ENCODE peak calls at places on chromosome 13, in ten cellular contexts. X is lower lobe of right lung, N is IMR-90, Q is PC-3, U is substantia nigra, M is heart right ventricle, G is fibroblast of lung, Y is mammary epithelial cell, D is cardiac muscle cell, V is aorta. T is an unnamed sample.

GRCh38 chr13:79780240-79780639 is 299.3 kb downstream of the NDFIP2 start:
- DNase-seq in X (no peak), N (peak), Q (no peak), U (no peak), M (no peak), G (peak), Y (peak), D (no peak), V (no peak), T (no peak)

GRCh38 chr13:26658491-26658890 is 101.0 kb downstream of the WASF3 start:
- DNase-seq in X (no peak), N (no peak), Q (no peak), U (no peak), M (no peak), G (no peak), Y (no peak), D (no peak), V (no peak), T (no peak)

GRCh38 chr13:105971720-105972119 is 563.7 kb downstream of the EFNB2 start:
- DNase-seq in X (no peak), N (no peak), Q (no peak), U (no peak), M (no peak), G (no peak), Y (no peak), D (no peak), V (no peak), T (no peak)

GRCh38 chr13:38914070-38914469 is 76.6 kb downstream of the STOML3 start:
- DNase-seq in X (no peak), N (no peak), Q (no peak), U (no peak), M (no peak), G (no peak), Y (no peak), D (no peak), V (no peak), T (no peak)

GRCh38 chr13:45472171-45472705 is 7.5 kb downstream of the COG3 start:
- DNase-seq in X (no peak), N (peak), Q (peak), U (no peak), M (no peak), G (peak), Y (no peak), D (no peak), V (no peak), T (no peak)

GRCh38 chr13:85657942-85658341 is 141.3 kb downstream of the SLITRK6 start:
- DNase-seq in X (no peak), N (no peak), Q (no peak), U (no peak), M (no peak), G (no peak), Y (no peak), D (no peak), V (no peak), T (no peak)

GRCh38 chr13:53201454-53202225 is 173.0 kb downstream of the OLFM4 start:
- DNase-seq in X (peak), N (no peak), Q (no peak), U (no peak), M (no peak), G (no peak), Y (no peak), D (peak), V (no peak), T (no peak)

GRCh38 chr13:51834581-51835158 is 10.3 kb downstream of the TMEM272 start:
- DNase-seq in X (no peak), N (no peak), Q (no peak), U (no peak), M (no peak), G (no peak), Y (no peak), D (no peak), V (no peak), T (no peak)

GRCh38 chr13:58080806-58081205 is 449.3 kb downstream of the PCDH17 start:
- DNase-seq in X (no peak), N (no peak), Q (no peak), U (no peak), M (no peak), G (no peak), Y (no peak), D (no peak), V (no peak), T (no peak)

GRCh38 chr13:47112205-47112896 is 215.5 kb upstream of the HTR2A start:
- DNase-seq in X (no peak), N (no peak), Q (peak), U (no peak), M (no peak), G (no peak), Y (peak), D (no peak), V (no peak), T (no peak)

GRCh38 chr13:111926501-111927180 is 140.3 kb upstream of the SOX1 start:
- DNase-seq in X (no peak), N (no peak), Q (no peak), U (no peak), M (no peak), G (no peak), Y (no peak), D (no peak), V (no peak), T (no peak)

GRCh38 chr13:50345804-50346203 is 330.6 kb downstream of the KCNRG start:
- DNase-seq in X (no peak), N (no peak), Q (no peak), U (no peak), M (no peak), G (no peak), Y (no peak), D (no peak), V (no peak), T (no peak)

GRCh38 chr13:23656637-23657036 is 86.4 kb downstream of the TNFRSF19 start:
- DNase-seq in X (no peak), N (peak), Q (no peak), U (no peak), M (peak), G (peak), Y (no peak), D (peak), V (no peak), T (no peak)

GRCh38 chr13:30463820-30464495 is 1.8 kb downstream of the HMGB1 start:
- DNase-seq in X (peak), N (peak), Q (peak), U (peak), M (peak), G (peak), Y (peak), D (peak), V (peak), T (peak)

GRCh38 chr13:30615851-30616311 is 1.8 kb upstream of the USPL1 start:
- DNase-seq in X (no peak), N (peak), Q (peak), U (no peak), M (no peak), G (peak), Y (peak), D (peak), V (no peak), T (no peak)

GRCh38 chr13:54029226-54029625 is 1000.6 kb downstream of the OLFM4 start:
- DNase-seq in X (no peak), N (no peak), Q (peak), U (no peak), M (no peak), G (no peak), Y (peak), D (no peak), V (no peak), T (no peak)

GRCh38 chr13:106337096-106337495 is 198.4 kb downstream of the EFNB2 start:
- DNase-seq in X (no peak), N (peak), Q (peak), U (no peak), M (no peak), G (peak), Y (no peak), D (no peak), V (no peak), T (no peak)

GRCh38 chr13:105510363-105510762 is 1025.1 kb downstream of the EFNB2 start:
- DNase-seq in X (no peak), N (no peak), Q (no peak), U (no peak), M (no peak), G (no peak), Y (no peak), D (no peak), V (no peak), T (no peak)

GRCh38 chr13:44393391-44393790 is 19.8 kb downstream of the SERP2 start:
- DNase-seq in X (no peak), N (no peak), Q (no peak), U (no peak), M (no peak), G (no peak), Y (no peak), D (no peak), V (no peak), T (no peak)

GRCh38 chr13:106566682-106567420 is 1.1 kb downstream of the ARGLU1 start:
- DNase-seq in X (peak), N (peak), Q (peak), U (no peak), M (peak), G (peak), Y (peak), D (peak), V (peak), T (peak)

GRCh38 chr13:21668665-21669599 is 1.9 kb upstream of the FGF9 start:
- DNase-seq in X (no peak), N (peak), Q (no peak), U (no peak), M (no peak), G (peak), Y (no peak), D (peak), V (no peak), T (no peak)

GRCh38 chr13:66855110-66855509 is 375.0 kb downstream of the PCDH9 start:
- DNase-seq in X (no peak), N (no peak), Q (no peak), U (no peak), M (no peak), G (peak), Y (peak), D (no peak), V (no peak), T (no peak)

GRCh38 chr13:27909378-27909777 is 10.4 kb upstream of the PDX1 start:
- DNase-seq in X (no peak), N (no peak), Q (no peak), U (no peak), M (no peak), G (no peak), Y (no peak), D (no peak), V (no peak), T (no peak)

GRCh38 chr13:85529216-85529590 is 270.0 kb downstream of the SLITRK6 start:
- DNase-seq in X (no peak), N (peak), Q (peak), U (no peak), M (no peak), G (peak), Y (no peak), D (no peak), V (no peak), T (no peak)

GRCh38 chr13:91534996-91535395 is 136.6 kb downstream of the GPC5 start:
- DNase-seq in X (no peak), N (no peak), Q (no peak), U (no peak), M (no peak), G (no peak), Y (no peak), D (no peak), V (no peak), T (no peak)

GRCh38 chr13:36163809-36164308 is 32.7 kb upstream of the DCLK1 start:
- DNase-seq in X (peak), N (peak), Q (peak), U (no peak), M (peak), G (peak), Y (peak), D (peak), V (peak), T (no peak)

GRCh38 chr13:79496188-79496587 is 15.2 kb downstream of the NDFIP2 start:
- DNase-seq in X (no peak), N (no peak), Q (no peak), U (no peak), M (no peak), G (no peak), Y (no peak), D (no peak), V (no peak), T (no peak)

GRCh38 chr13:79741006-79741405 is 260.1 kb downstream of the NDFIP2 start:
- DNase-seq in X (no peak), N (peak), Q (no peak), U (no peak), M (peak), G (peak), Y (no peak), D (peak), V (no peak), T (no peak)

GRCh38 chr13:107867701-107868661 is 347.4 kb downstream of the LIG4 start:
- DNase-seq in X (no peak), N (peak), Q (peak), U (no peak), M (no peak), G (peak), Y (peak), D (peak), V (no peak), T (no peak)

GRCh38 chr13:98751397-98752110 is 918 bp downstream of the SLC15A1 start:
- DNase-seq in X (no peak), N (peak), Q (peak), U (no peak), M (no peak), G (peak), Y (no peak), D (peak), V (no peak), T (no peak)

GRCh38 chr13:40664100-40665060 is 2.1 kb downstream of the FOXO1 start:
- DNase-seq in X (peak), N (no peak), Q (peak), U (peak), M (peak), G (peak), Y (peak), D (peak), V (peak), T (peak)

GRCh38 chr13:35953537-35954206 is 177.5 kb downstream of the DCLK1 start:
- DNase-seq in X (peak), N (peak), Q (peak), U (peak), M (peak), G (peak), Y (peak), D (peak), V (peak), T (no peak)

GRCh38 chr13:100550433-100550832 is 38.2 kb downstream of the GGACT start:
- DNase-seq in X (no peak), N (peak), Q (no peak), U (peak), M (peak), G (peak), Y (no peak), D (peak), V (no peak), T (no peak)

DNA sequence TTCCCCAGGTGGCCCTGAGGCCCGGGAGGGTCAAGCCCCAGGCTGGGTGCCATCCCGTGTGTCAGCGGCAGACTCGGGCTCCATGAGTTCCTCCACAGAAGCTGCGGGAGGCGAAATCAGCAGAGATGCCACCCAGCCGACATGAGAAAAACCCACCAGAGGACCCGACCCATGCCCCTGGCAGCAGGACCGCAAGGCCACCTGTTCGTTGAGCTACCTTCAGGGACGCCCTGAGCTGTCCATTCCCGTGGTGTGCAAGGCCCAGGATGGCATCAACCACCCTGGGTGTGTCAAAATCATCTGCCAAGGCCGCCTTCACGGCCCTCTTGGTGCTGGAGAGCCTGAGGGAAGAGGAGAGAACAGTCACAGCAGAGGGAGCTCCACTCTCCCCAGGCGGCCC is 30.4 kb downstream of the NAXD start:
- DNase-seq in X (no peak), N (no peak), Q (no peak), U (no peak), M (no peak), G (no peak), Y (no peak), D (no peak), V (no peak), T (no peak)
- H3K27ac ChIP-seq in X (no peak), N (no peak), Q (no peak), U (no peak), M (no peak), G (no peak), Y (no peak), D (no peak), V (no peak), T (no peak)

DNA sequence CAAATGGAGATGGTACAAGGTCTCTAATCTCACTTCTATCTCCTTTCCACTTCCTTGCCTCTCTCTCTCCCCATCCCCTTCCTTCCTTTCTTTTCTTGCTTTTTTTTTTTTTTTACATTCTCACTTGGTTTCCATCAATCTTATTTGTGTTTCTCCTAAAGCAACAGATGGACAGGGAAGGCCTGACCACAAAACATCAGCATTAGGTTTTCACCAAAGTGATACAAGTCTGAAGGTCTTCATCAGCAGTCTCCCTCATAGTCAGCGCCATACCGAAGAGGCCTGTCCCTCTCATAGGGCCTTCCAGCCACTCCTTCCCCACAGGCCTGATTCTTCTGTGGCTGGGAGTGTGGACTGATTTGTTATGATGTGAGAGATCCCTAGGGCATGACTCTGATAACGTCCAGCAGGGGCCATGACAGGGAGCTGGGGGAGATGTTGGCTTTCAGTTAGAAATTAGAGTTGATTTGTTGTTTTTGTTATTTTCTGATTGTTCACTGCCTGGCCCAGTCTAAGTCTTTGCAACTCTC is 158.7 kb downstream of the SLC7A1 start:
- DNase-seq in X (no peak), N (no peak), Q (no peak), U (no peak), M (no peak), G (no peak), Y (no peak), D (no peak), V (no peak), T (no peak)
- H3K27ac ChIP-seq in X (no peak), N (no peak), Q (no peak), U (no peak), M (peak), G (no peak), Y (no peak), D (peak), V (peak), T (no peak)

GRCh38 chr13:93767917-93768422 is 541.4 kb downstream of the GPC6 start:
- DNase-seq in X (no peak), N (no peak), Q (no peak), U (no peak), M (no peak), G (no peak), Y (no peak), D (no peak), V (no peak), T (no peak)

GRCh38 chr13:93769126-93769525 is 542.5 kb downstream of the GPC6 start:
- DNase-seq in X (no peak), N (peak), Q (no peak), U (no peak), M (no peak), G (peak), Y (no peak), D (peak), V (no peak), T (no peak)

GRCh38 chr13:93769607-93770006 is 543.0 kb downstream of the GPC6 start:
- DNase-seq in X (no peak), N (no peak), Q (no peak), U (no peak), M (no peak), G (no peak), Y (peak), D (no peak), V (no peak), T (no peak)

GRCh38 chr13:93771782-93772181 is 545.2 kb downstream of the GPC6 start:
- DNase-seq in X (no peak), N (peak), Q (peak), U (no peak), M (no peak), G (peak), Y (no peak), D (peak), V (no peak), T (no peak)

DNA sequence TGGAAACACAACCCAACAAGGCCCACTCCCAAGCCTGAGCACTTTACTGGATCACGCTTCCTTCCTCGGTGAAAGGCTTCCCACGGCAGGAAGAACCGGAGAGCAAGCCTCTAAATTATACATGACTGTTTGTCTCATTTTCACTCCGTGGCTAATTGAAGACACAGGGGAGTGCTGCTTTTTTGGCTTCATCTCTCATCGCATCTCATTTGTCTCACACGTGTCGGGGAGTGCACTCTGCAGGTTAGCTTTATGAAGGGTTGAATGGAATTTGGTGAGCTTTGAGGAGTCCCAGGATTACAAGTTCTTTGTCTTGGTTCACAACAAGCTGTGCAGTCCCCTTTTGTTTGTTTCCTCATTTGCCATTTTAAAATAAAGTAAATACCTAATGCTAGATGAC is 544.6 kb downstream of the GPC6 start:
- DNase-seq in X (no peak), N (no peak), Q (no peak), U (no peak), M (no peak), G (no peak), Y (no peak), D (no peak), V (no peak), T (no peak)
- H3K27ac ChIP-seq in X (no peak), N (no peak), Q (no peak), U (no peak), M (no peak), G (no peak), Y (no peak), D (peak), V (no peak), T (no peak)

DNA sequence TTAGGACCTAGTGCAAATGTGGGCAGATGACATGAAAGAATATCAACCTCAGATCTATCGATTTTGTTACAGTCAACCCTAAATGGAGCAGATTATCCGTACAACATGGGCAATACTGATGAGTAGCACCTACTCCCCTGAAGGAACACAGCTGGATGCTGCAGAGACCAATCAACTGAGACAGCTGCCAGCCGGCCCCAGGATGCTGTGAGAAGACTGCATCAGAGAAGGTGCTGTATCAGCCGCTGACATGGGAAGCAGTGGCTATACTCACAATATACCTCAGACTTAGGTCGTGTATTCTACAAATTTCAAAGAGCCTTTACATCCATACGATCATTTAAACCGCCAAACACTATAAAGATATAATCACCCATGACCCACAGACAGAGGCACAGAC is 95.9 kb upstream of the FNDC3A start:
- DNase-seq in X (no peak), N (no peak), Q (no peak), U (no peak), M (no peak), G (no peak), Y (no peak), D (no peak), V (no peak), T (no peak)
- H3K27ac ChIP-seq in X (no peak), N (no peak), Q (no peak), U (no peak), M (no peak), G (no peak), Y (no peak), D (no peak), V (no peak), T (no peak)

DNA sequence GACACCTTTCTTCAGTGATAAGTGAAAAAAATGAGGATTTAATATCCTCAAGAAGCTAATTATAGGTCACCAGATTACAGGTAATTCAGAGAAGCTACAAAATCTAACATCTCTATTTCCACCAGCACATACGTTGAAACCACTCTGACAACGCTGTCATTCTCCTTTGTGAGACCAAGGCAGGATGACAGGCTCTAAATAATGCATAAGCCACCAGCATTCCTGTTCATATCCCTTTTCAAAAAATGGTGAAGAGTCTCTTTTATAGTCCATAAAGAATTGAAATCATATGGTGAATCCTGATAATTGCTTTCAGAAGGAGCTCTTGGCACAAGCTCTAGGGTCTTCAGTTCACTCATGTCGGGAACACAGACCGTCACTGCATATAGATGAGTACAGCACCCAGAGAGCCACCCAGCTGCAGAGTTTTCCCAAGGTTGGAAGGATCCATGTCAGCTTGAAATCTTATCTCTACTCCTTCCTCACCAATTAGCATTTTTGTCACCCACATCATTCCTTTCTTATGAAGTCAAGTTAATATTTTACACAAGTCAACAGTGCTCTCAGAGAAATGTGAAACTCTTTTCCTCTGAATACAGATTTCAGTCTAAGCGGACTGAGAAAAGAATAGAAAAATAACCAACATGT is 431.4 kb downstream of the TBC1D4 start:
- DNase-seq in X (no peak), N (peak), Q (no peak), U (no peak), M (no peak), G (peak), Y (no peak), D (peak), V (no peak), T (no peak)
- H3K27ac ChIP-seq in X (no peak), N (no peak), Q (no peak), U (no peak), M (no peak), G (no peak), Y (no peak), D (no peak), V (no peak), T (no peak)

GRCh38 chr13:76886005-76886291 is 257 bp downstream of the KCTD12 start:
- DNase-seq in X (no peak), N (no peak), Q (no peak), U (no peak), M (no peak), G (no peak), Y (no peak), D (no peak), V (no peak), T (no peak)
- H3K27ac ChIP-seq in X (peak), N (peak), Q (peak), U (peak), M (peak), G (peak), Y (peak), D (peak), V (peak), T (peak)

T was measured in caudate nucleus.